ENCODE peak calls at places on chromosomes 4 and X, in six cellular contexts. One of them, this sample, is unnamed.

GRCh38 chr4:41590591-41590990 is 52.6 kb downstream of the LIMCH1 start:
- DNase-seq in right lobe of liver: no peak
- DNase-seq in esophagus squamous epithelium: no peak
- DNase-seq in ovary: no peak
- DNase-seq in stomach: no peak
- DNase-seq in endothelial cell of umbilical vein: peak
- DNase-seq in this sample: no peak

GRCh38 chrX:51837926-51838325 is 55.5 kb upstream of the MAGED1 start:
- DNase-seq in stomach: peak
- DNase-seq in ovary: peak
- DNase-seq in endothelial cell of umbilical vein: peak
- DNase-seq in esophagus squamous epithelium: no peak
- DNase-seq in right lobe of liver: peak
- DNase-seq in this sample: no peak

GRCh38 chr4:19645589-19645988 is 606.1 kb upstream of the SLIT2 start:
- DNase-seq in right lobe of liver: no peak
- DNase-seq in endothelial cell of umbilical vein: no peak
- DNase-seq in esophagus squamous epithelium: no peak
- DNase-seq in ovary: no peak
- DNase-seq in stomach: no peak
- DNase-seq in this sample: no peak

GRCh38 chrX:108582151-108582550 is 142.5 kb downstream of the COL4A5 start:
- DNase-seq in ovary: no peak
- DNase-seq in endothelial cell of umbilical vein: no peak
- DNase-seq in right lobe of liver: no peak
- DNase-seq in stomach: no peak
- DNase-seq in esophagus squamous epithelium: no peak
- DNase-seq in this sample: no peak

GRCh38 chr4:83947811-83948210 is 411.9 kb downstream of the GPAT3 start:
- DNase-seq in endothelial cell of umbilical vein: no peak
- DNase-seq in esophagus squamous epithelium: no peak
- DNase-seq in right lobe of liver: no peak
- DNase-seq in stomach: no peak
- DNase-seq in ovary: no peak
- DNase-seq in this sample: no peak

GRCh38 chr4:99927566-99927965 is 18.9 kb downstream of the DNAJB14 start:
- DNase-seq in right lobe of liver: no peak
- DNase-seq in endothelial cell of umbilical vein: no peak
- DNase-seq in esophagus squamous epithelium: no peak
- DNase-seq in stomach: no peak
- DNase-seq in ovary: no peak
- DNase-seq in this sample: no peak

GRCh38 chr4:23728393-23728792 is 161.5 kb downstream of the PPARGC1A start:
- DNase-seq in ovary: no peak
- DNase-seq in esophagus squamous epithelium: no peak
- DNase-seq in endothelial cell of umbilical vein: no peak
- DNase-seq in stomach: no peak
- DNase-seq in right lobe of liver: no peak
- DNase-seq in this sample: no peak

GRCh38 chrX:134933248-134933647 is 57.5 kb upstream of the SMIM10 start:
- DNase-seq in esophagus squamous epithelium: no peak
- DNase-seq in ovary: no peak
- DNase-seq in right lobe of liver: no peak
- DNase-seq in endothelial cell of umbilical vein: no peak
- DNase-seq in stomach: no peak
- DNase-seq in this sample: no peak

GRCh38 chr4:150784305-150784704 is 202.4 kb downstream of the MAB21L2 start:
- DNase-seq in esophagus squamous epithelium: no peak
- DNase-seq in ovary: no peak
- DNase-seq in endothelial cell of umbilical vein: no peak
- DNase-seq in right lobe of liver: no peak
- DNase-seq in stomach: no peak
- DNase-seq in this sample: no peak

GRCh38 chrX:40281341-40282005 is 183.7 kb upstream of the BCOR start:
- DNase-seq in right lobe of liver: no peak
- DNase-seq in stomach: no peak
- DNase-seq in endothelial cell of umbilical vein: no peak
- DNase-seq in esophagus squamous epithelium: no peak
- DNase-seq in ovary: no peak
- DNase-seq in this sample: peak

GRCh38 chrX:10457092-10457491 is 163.3 kb downstream of the MID1 start:
- DNase-seq in ovary: no peak
- DNase-seq in stomach: no peak
- DNase-seq in right lobe of liver: no peak
- DNase-seq in endothelial cell of umbilical vein: no peak
- DNase-seq in esophagus squamous epithelium: no peak
- DNase-seq in this sample: no peak

GRCh38 chr4:18020671-18021469 is 685 bp downstream of the LCORL start:
- DNase-seq in right lobe of liver: peak
- DNase-seq in endothelial cell of umbilical vein: peak
- DNase-seq in stomach: peak
- DNase-seq in esophagus squamous epithelium: peak
- DNase-seq in ovary: peak
- DNase-seq in this sample: peak

GRCh38 chr4:36568575-36568974 is 287.2 kb downstream of the DTHD1 start:
- DNase-seq in stomach: no peak
- DNase-seq in ovary: no peak
- DNase-seq in esophagus squamous epithelium: no peak
- DNase-seq in endothelial cell of umbilical vein: no peak
- DNase-seq in right lobe of liver: no peak
- DNase-seq in this sample: no peak

GRCh38 chrX:2425281-2426071 is 75.3 kb downstream of the DHRSX start:
- DNase-seq in endothelial cell of umbilical vein: no peak
- DNase-seq in stomach: no peak
- DNase-seq in esophagus squamous epithelium: no peak
- DNase-seq in ovary: no peak
- DNase-seq in right lobe of liver: no peak
- DNase-seq in this sample: no peak

GRCh38 chrX:130085551-130085986 is 24.7 kb downstream of the ELF4 start:
- DNase-seq in endothelial cell of umbilical vein: peak
- DNase-seq in ovary: no peak
- DNase-seq in stomach: no peak
- DNase-seq in esophagus squamous epithelium: no peak
- DNase-seq in right lobe of liver: no peak
- DNase-seq in this sample: peak

GRCh38 chr4:118279920-118280432 is 72.8 kb downstream of the PRSS12 start:
- DNase-seq in ovary: no peak
- DNase-seq in esophagus squamous epithelium: no peak
- DNase-seq in right lobe of liver: no peak
- DNase-seq in stomach: no peak
- DNase-seq in endothelial cell of umbilical vein: no peak
- DNase-seq in this sample: peak

GRCh38 chr4:66574145-66574978 is 904.1 kb upstream of the EPHA5 start:
- DNase-seq in right lobe of liver: no peak
- DNase-seq in esophagus squamous epithelium: no peak
- DNase-seq in stomach: no peak
- DNase-seq in ovary: no peak
- DNase-seq in endothelial cell of umbilical vein: no peak
- DNase-seq in this sample: no peak

GRCh38 chr4:7111441-7111840 is 43.6 kb upstream of the GRPEL1 start:
- DNase-seq in endothelial cell of umbilical vein: no peak
- DNase-seq in ovary: no peak
- DNase-seq in right lobe of liver: no peak
- DNase-seq in stomach: no peak
- DNase-seq in esophagus squamous epithelium: no peak
- DNase-seq in this sample: no peak

GRCh38 chrX:125439194-125439849 is 119.7 kb downstream of the TEX13C start:
- DNase-seq in esophagus squamous epithelium: no peak
- DNase-seq in right lobe of liver: no peak
- DNase-seq in stomach: no peak
- DNase-seq in ovary: no peak
- DNase-seq in endothelial cell of umbilical vein: no peak
- DNase-seq in this sample: no peak

GRCh38 chrX:140501321-140501720 is 3.5 kb downstream of the SOX3 start:
- DNase-seq in ovary: no peak
- DNase-seq in endothelial cell of umbilical vein: no peak
- DNase-seq in esophagus squamous epithelium: no peak
- DNase-seq in right lobe of liver: no peak
- DNase-seq in stomach: no peak
- DNase-seq in this sample: no peak

GRCh38 chr4:25180524-25181131 is 20.4 kb upstream of the SEPSECS start:
- DNase-seq in endothelial cell of umbilical vein: peak
- DNase-seq in stomach: peak
- DNase-seq in ovary: no peak
- DNase-seq in esophagus squamous epithelium: no peak
- DNase-seq in right lobe of liver: no peak
- DNase-seq in this sample: peak

DNA sequence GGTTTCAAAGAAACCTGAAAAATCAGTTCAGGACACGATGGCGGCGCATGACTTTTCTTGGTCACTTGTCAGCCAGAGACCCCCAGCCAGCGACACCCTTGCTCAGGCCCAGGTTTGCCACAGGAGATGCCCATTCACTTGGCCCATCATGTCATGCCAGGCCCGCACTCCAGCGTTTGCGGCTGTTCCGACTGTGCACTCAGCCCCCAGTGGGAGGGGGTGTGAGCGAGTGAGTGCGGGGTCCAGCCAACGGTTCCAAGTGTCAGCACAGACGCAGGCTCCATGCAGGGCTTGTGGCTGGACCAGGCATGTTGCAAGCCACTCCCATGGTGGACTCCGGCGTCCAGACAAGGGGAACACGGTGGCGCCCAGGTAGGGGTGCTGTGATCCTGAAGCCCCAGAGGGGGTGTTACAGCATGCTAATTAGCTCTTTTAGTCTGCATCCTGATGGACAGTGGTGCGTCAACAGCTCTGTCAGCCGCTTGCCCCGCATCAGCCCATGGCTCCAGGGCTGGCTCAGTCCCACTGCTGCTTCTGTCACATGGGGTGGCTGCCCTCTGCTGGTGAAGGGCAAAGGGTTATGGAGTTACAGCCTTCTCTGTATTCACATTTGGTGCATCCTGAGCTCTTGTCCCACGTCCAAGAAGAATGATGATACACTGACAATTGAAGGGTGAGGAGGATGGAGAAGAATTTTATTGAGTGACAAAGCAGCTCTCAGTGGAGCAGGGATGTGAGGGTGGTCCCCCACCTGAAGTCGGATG is 3.7 kb upstream of the MAEA start:
- DNase-seq in ovary: no peak
- DNase-seq in endothelial cell of umbilical vein: no peak
- DNase-seq in esophagus squamous epithelium: no peak
- DNase-seq in stomach: no peak
- DNase-seq in right lobe of liver: no peak
- DNase-seq in this sample: peak
- TF ChIP-seq CTCF in ovary: no peak
- TF ChIP-seq CTCF in endothelial cell of umbilical vein: no peak
- TF ChIP-seq CTCF in esophagus squamous epithelium: no peak
- TF ChIP-seq CTCF in stomach: no peak
- TF ChIP-seq CTCF in right lobe of liver: no peak
- TF ChIP-seq CTCF in this sample: peak

GRCh38 chr4:122129061-122129460 is 23.1 kb upstream of the BLTP1 start:
- DNase-seq in esophagus squamous epithelium: no peak
- DNase-seq in right lobe of liver: no peak
- DNase-seq in ovary: no peak
- DNase-seq in endothelial cell of umbilical vein: no peak
- DNase-seq in stomach: no peak
- DNase-seq in this sample: no peak

DNA sequence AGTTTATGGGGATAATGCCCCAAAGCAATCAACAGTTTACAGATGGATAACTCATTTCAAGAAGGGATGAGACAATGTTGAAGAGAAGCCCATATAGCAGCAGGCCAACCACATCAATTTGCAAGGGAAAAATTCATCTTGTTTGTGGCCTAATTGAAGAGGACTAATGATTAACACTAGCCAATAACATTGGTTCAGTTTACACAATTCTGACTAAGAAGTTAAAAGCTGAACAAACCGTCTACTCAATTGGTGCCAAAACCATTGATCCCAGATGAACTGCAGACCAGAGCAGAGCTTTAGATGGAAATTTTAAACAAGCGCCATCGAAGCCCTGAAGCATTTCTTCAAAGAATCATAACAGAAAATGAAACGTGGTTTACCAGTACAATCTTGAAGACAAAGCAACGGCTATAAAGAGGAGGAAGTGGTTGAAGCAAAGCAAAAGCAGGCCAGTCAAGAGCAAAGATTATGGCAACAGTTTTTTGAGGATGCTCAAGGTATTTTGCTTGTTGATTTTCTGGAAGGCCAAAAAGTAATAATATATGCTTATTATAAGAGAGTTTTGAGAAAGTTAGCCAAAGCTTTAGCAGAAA is 20.5 kb upstream of the BLTP1 start:
- DNase-seq in endothelial cell of umbilical vein: no peak
- DNase-seq in ovary: no peak
- DNase-seq in right lobe of liver: no peak
- DNase-seq in esophagus squamous epithelium: no peak
- DNase-seq in stomach: no peak
- DNase-seq in this sample: no peak
- TF ChIP-seq POLR2A in endothelial cell of umbilical vein: no peak
- TF ChIP-seq POLR2A in ovary: no peak
- TF ChIP-seq POLR2A in right lobe of liver: no peak
- TF ChIP-seq POLR2A in esophagus squamous epithelium: no peak
- TF ChIP-seq POLR2A in stomach: no peak
- TF ChIP-seq POLR2A in this sample: no peak

DNA sequence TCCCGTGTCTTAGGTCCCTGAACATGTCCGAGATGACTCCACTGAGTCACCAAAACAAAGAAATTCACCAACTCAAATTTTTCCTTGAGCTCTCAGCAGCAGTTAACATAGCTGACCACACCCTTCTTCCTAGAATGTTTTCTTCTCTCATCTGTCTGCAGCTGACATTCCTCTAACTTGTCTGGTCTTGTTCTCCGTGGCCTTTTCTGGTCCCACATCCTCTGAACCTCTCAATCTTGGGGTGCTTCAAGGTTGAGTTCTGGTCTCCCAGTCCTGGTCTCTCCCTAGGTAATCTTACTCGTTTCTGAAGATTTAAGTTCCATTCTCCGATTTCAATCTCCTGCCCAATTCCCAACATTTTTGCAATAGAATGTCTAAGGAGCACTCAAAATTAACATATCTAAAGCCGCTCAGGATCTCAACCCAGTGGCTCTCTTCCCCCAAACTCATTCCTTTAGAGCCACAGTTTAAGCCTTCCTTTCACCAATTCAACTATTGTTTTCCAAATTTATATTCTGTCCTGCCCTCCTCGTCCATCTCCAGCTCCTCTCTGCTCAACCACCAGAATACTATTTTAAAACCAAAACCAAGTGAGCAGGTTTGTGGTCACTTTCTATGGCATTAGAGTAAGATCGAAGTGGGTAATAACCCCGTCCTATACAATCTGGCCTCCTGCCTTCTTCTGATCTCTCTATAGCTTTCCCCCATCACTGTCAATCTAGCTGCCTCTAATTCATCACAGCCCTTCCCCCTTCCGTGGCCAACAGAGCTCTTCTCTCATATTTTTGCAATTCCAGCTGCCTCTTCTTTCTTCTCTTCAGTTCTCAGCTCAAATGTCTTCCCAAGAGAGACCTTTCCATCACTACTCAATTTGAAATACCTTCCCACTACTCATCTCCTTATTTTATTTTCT is 1.2 kb downstream of the TRIML2 start:
- DNase-seq in right lobe of liver: no peak
- DNase-seq in endothelial cell of umbilical vein: no peak
- DNase-seq in esophagus squamous epithelium: no peak
- DNase-seq in ovary: no peak
- DNase-seq in stomach: no peak
- DNase-seq in this sample: no peak
- H3K4me3 ChIP-seq in right lobe of liver: no peak
- H3K4me3 ChIP-seq in endothelial cell of umbilical vein: no peak
- H3K4me3 ChIP-seq in esophagus squamous epithelium: no peak
- H3K4me3 ChIP-seq in ovary: no peak
- H3K4me3 ChIP-seq in stomach: no peak
- H3K4me3 ChIP-seq in this sample: no peak

GRCh38 chr4:33650036-33650435 is 2594.3 kb downstream of the ARAP2 start:
- DNase-seq in esophagus squamous epithelium: no peak
- DNase-seq in ovary: no peak
- DNase-seq in endothelial cell of umbilical vein: no peak
- DNase-seq in stomach: no peak
- DNase-seq in right lobe of liver: no peak
- DNase-seq in this sample: no peak

GRCh38 chr4:33649015-33649414 is 2595.3 kb downstream of the ARAP2 start:
- DNase-seq in right lobe of liver: no peak
- DNase-seq in ovary: no peak
- DNase-seq in endothelial cell of umbilical vein: no peak
- DNase-seq in stomach: no peak
- DNase-seq in esophagus squamous epithelium: no peak
- DNase-seq in this sample: peak
- TF ChIP-seq CTCF in right lobe of liver: peak
- TF ChIP-seq CTCF in ovary: no peak
- TF ChIP-seq CTCF in endothelial cell of umbilical vein: no peak
- TF ChIP-seq CTCF in stomach: no peak
- TF ChIP-seq CTCF in esophagus squamous epithelium: no peak
- TF ChIP-seq CTCF in this sample: no peak

This sample was measured in NB4.